ENCODE peak calls at places on chromosome 19, in six cellular contexts. N, F, W, M, C and A are unnamed samples.

GRCh38 chr19:53157601-53158000 is 1.3 kb downstream of the ZNF347 start:
- DNase-seq in W (peak; percentile 43), N (no peak), C (no peak), F (peak; percentile 49), M (no peak), A (no peak)

GRCh38 chr19:3125900-3126524 is 9.8 kb upstream of the GNA15 start:
- DNase-seq in W (peak; percentile 71), M (peak; percentile 69), F (peak; percentile 58), C (peak; percentile 47), N (peak; percentile 59), A (peak; percentile 81)

GRCh38 chr19:2332341-2333026 is 4.0 kb downstream of the SPPL2B start:
- DNase-seq in N (peak; percentile 31), F (peak; percentile 52), C (no peak), M (peak; percentile 89), W (no peak), A (peak; percentile 75)

GRCh38 chr19:49150106-49150943 is 4.9 kb downstream of the HRC start:
- DNase-seq in W (peak; percentile 92), N (no peak), M (peak; percentile 66), F (peak; percentile 88), C (peak; percentile 64), A (peak; percentile 68)

GRCh38 chr19:51140441-51140840 is 1.7 kb upstream of the SIGLEC7 start:
- DNase-seq in N (no peak), W (no peak), F (no peak), M (no peak), C (no peak), A (no peak)

GRCh38 chr19:42091300-42092266 is 15.6 kb downstream of the ZNF574 start:
- DNase-seq in F (peak; percentile 87), W (peak; percentile 58), M (no peak), N (no peak), C (no peak), A (no peak)

GRCh38 chr19:23512151-23512925 is 117.1 kb upstream of the ZNF91 start:
- DNase-seq in F (no peak), C (no peak), M (no peak), W (no peak), N (no peak), A (no peak)

GRCh38 chr19:42252365-42253244 is 2.3 kb downstream of the ERF start:
- DNase-seq in M (no peak), N (no peak), W (peak; percentile 79), F (peak; percentile 82), C (no peak), A (peak; percentile 28)

GRCh38 chr19:27772059-27772458 is 1440.9 kb downstream of the UQCRFS1 start:
- DNase-seq in C (no peak), M (no peak), N (no peak), F (no peak), W (no peak), A (no peak)

GRCh38 chr19:41411094-41411493 is 13.5 kb downstream of the BCKDHA start:
- DNase-seq in C (no peak), F (no peak), M (no peak), N (no peak), W (no peak), A (no peak)

GRCh38 chr19:2567580-2567979 is 91.7 kb downstream of the GADD45B start:
- DNase-seq in C (no peak), M (no peak), N (no peak), F (no peak), W (peak; percentile 58), A (no peak)

GRCh38 chr19:17234911-17235617 is 9.0 kb downstream of the OCEL1 start:
- DNase-seq in F (peak; percentile 80), N (no peak), M (peak; percentile 71), C (peak; percentile 29), W (peak; percentile 73), A (peak; percentile 77)

GRCh38 chr19:33819875-33820781 is 23.5 kb downstream of the KCTD15 start:
- DNase-seq in C (peak; percentile 23), F (peak; percentile 95), W (peak; percentile 49), N (no peak), M (peak; percentile 57), A (no peak)

GRCh38 chr19:42411581-42412178 is 15.5 kb downstream of the LIPE start:
- DNase-seq in C (no peak), N (no peak), W (no peak), F (no peak), M (no peak), A (no peak)

GRCh38 chr19:47994209-47994802 is at the start of gene ELSPBP1:
- DNase-seq in M (no peak), W (no peak), N (no peak), F (no peak), C (no peak), A (no peak)

GRCh38 chr19:17680235-17680722 is 7.9 kb downstream of the UNC13A start:
- DNase-seq in F (peak; percentile 88), C (peak; percentile 83), W (peak; percentile 85), M (peak; percentile 78), N (no peak), A (peak; percentile 82)

GRCh38 chr19:47573076-47574026 is at the start of gene ZNF541:
- DNase-seq in M (no peak), W (peak; percentile 70), N (peak; percentile 72), F (peak; percentile 80), C (no peak), A (no peak)

GRCh38 chr19:48968179-48968661 is 3.1 kb downstream of the FTL start:
- DNase-seq in C (no peak), N (no peak), F (peak; percentile 58), W (no peak), M (peak; percentile 34), A (no peak)

GRCh38 chr19:41577833-41578232 is 1.9 kb downstream of the CEACAM21 start:
- DNase-seq in F (no peak), C (no peak), M (no peak), N (no peak), W (no peak), A (no peak)

GRCh38 chr19:13881692-13882418 is 4.9 kb downstream of the NANOS3 start:
- DNase-seq in N (no peak), F (peak; percentile 85), W (no peak), M (peak; percentile 35), C (no peak), A (peak; percentile 48)

GRCh38 chr19:1967087-1967608 is 26.2 kb downstream of the CSNK1G2 start:
- DNase-seq in M (no peak), W (no peak), F (no peak), N (peak; percentile 15), C (no peak), A (no peak)

GRCh38 chr19:31350693-31351211 is 1.5 kb upstream of the TSHZ3 start:
- DNase-seq in W (peak; percentile 47), M (no peak), N (no peak), C (peak; percentile 22), F (peak; percentile 86), A (no peak)

DNA sequence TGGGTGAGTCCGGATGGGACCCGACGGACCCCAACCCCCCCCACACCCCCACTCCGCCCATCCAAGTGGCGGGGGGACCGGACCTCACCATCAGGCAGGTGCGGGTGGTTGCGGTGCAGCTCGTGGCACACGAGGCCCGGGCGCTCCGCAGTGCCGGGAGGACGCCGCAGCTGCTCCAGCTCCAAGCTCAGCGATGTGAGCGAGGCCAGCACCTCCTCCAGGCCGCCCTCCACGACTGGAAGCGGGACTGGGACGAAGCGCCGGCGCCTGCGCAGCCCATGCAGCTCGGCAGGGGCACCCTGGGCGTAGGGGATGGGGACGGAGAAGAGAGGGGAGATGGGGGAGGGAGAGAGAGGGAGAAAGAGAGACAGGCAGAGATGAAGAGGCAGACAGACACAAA is 30.1 kb upstream of the OLFM2 start:
- DNase-seq in F (no peak), N (no peak), M (no peak), C (no peak), W (no peak), A (no peak)
- TF ChIP-seq CTCF in F (no peak), N (no peak), M (no peak), C (no peak), W (no peak), A (no peak)

GRCh38 chr19:719636-720377 is 11.1 kb downstream of the PALM start:
- DNase-seq in F (no peak), N (no peak), C (no peak), M (no peak), W (peak; percentile 53), A (no peak)
- H3K4me3 ChIP-seq in F (no peak overlapping the region), N (no peak overlapping the region), C (no peak overlapping the region), M (no peak overlapping the region), W (no peak overlapping the region), A (no peak overlapping the region)

GRCh38 chr19:12800873-12801465 is 631 bp downstream of the PRDX2 start:
- DNase-seq in F (peak; percentile 34), M (no peak), C (no peak), W (peak; percentile 76), N (no peak), A (no peak)
- TF ChIP-seq CTCF in F (no peak), M (no peak), C (no peak), W (no peak), N (no peak), A (no peak)

DNA sequence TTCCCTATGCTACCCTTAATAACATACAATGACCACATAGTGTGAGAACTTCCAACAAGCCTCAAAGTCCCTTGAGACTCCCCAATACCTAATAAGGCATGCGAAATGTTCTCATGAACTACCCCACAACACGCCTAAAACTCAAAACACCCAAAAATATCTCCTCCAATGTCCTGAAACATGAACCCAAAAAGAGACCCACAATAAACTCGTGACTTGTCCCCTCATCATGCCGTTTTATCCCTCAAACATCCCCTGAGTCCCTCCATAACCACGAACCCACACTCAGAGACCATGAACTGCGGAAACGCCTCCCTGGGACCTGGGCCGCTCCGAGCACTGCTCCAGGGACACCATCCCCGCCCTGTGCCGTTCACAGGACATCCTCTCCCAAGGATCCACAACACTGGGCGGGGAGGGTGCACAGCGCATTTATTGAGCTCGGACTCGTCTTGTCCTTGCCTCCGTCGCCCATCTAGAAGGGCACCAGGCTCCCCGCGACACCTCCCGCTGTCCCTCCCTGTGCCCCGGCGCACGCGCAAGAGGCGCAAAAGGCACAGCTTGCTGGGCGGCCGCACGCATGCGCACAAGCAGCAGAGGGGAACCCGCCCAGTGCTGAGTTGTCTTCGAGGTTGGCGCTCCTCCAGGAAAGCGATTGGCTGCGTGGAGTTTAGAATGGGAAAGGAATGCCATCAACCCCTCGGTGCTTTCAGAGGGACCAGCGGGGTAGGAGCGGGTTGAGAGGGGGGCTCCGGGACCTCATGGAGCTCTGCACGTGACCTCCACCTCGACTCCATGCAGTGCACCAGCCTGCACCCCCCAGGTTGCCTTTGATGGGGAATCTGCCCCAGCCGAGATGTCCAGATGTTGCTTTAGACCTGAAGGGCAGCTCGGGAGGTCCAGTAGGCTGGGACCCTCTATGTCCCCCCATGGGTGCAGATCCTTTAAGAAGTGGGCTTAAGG is 8.8 kb downstream of the FXYD3 start:
- DNase-seq in M (peak; percentile 93), W (peak; percentile 96), N (peak; percentile 67), F (peak; percentile 98), C (peak; percentile 81), A (peak; percentile 84)
- H3K4me3 ChIP-seq in M (peak overlapping the region; percentile 81), W (no peak overlapping the region), N (peak overlapping the region; percentile 76), F (peak overlapping the region; percentile 54), C (peak overlapping the region; percentile 70), A (peak overlapping the region; percentile 63)